ENCODE peak calls at places on chromosomes 4 and X, in five cellular contexts. E, T, Y, O and A are unnamed samples. For H3K4me1, the result is how much of the 10 kb centered on the place peaks cover.

GRCh38 chr4:40299126-40299525 is 36.0 kb upstream of the CHRNA9 start:
- DNase-seq in E (no peak), T (no peak), Y (no peak), O (no peak), A (no peak)

GRCh38 chrX:63930140-63930539 is 145.1 kb upstream of the ARHGEF9 start:
- DNase-seq in E (peak), T (no peak), Y (peak), O (no peak), A (no peak)

GRCh38 chrX:120456973-120457372 is 12.1 kb downstream of the LAMP2 start:
- DNase-seq in E (no peak), T (no peak), Y (no peak), O (peak), A (no peak)

GRCh38 chrX:104863466-104863865 is 297.5 kb downstream of the IL1RAPL2 start:
- DNase-seq in E (no peak), T (no peak), Y (no peak), O (no peak), A (no peak)

GRCh38 chr4:38563703-38564490 is 100.1 kb upstream of the KLF3 start:
- DNase-seq in E (no peak), T (no peak), Y (no peak), O (no peak), A (peak)

GRCh38 chrX:38985375-38985774 is 184.1 kb downstream of the MID1IP1 start:
- DNase-seq in E (no peak), T (peak), Y (peak), O (peak), A (no peak)

GRCh38 chr4:56505269-56506109 is at the start of gene ARL9:
- DNase-seq in E (peak), T (peak), Y (peak), O (no peak), A (peak)

GRCh38 chr4:121706595-121707021 is 9.8 kb upstream of the ANXA5 start:
- DNase-seq in E (no peak), T (no peak), Y (no peak), O (no peak), A (no peak)

GRCh38 chr4:8267077-8267476 is 2.5 kb upstream of the HTRA3 start:
- DNase-seq in E (peak), T (peak), Y (peak), O (peak), A (peak)

GRCh38 chr4:149738156-149738555 is 77.5 kb downstream of the IQCM start:
- DNase-seq in E (no peak), T (no peak), Y (no peak), O (no peak), A (no peak)

GRCh38 chrX:151396827-151397740 is at the start of gene VMA21:
- DNase-seq in E (peak), T (peak), Y (peak), O (peak), A (peak)

GRCh38 chrX:143788265-143788664 is 67.7 kb upstream of the SPANXN2 start:
- DNase-seq in E (no peak), T (no peak), Y (peak), O (peak), A (no peak)

GRCh38 chr4:143083811-143084472 is 100.8 kb upstream of the USP38 start:
- DNase-seq in E (no peak), T (no peak), Y (no peak), O (no peak), A (no peak)

GRCh38 chr4:172543249-172543648 is 625.4 kb upstream of the GALNT7 start:
- DNase-seq in E (no peak), T (no peak), Y (no peak), O (no peak), A (no peak)

GRCh38 chr4:37389967-37390580 is 145.5 kb downstream of the NWD2 start:
- DNase-seq in E (peak), T (peak), Y (peak), O (peak), A (peak)

GRCh38 chrX:24718771-24719170 is 25.1 kb downstream of the POLA1 start:
- DNase-seq in E (no peak), T (no peak), Y (no peak), O (no peak), A (no peak)

GRCh38 chrX:10832103-10832502 is 211.7 kb upstream of the MID1 start:
- DNase-seq in E (no peak), T (no peak), Y (no peak), O (no peak), A (no peak)

GRCh38 chr4:78747328-78747946 is 28.7 kb upstream of the BMP2K start:
- DNase-seq in E (no peak), T (peak), Y (no peak), O (no peak), A (no peak)

DNA sequence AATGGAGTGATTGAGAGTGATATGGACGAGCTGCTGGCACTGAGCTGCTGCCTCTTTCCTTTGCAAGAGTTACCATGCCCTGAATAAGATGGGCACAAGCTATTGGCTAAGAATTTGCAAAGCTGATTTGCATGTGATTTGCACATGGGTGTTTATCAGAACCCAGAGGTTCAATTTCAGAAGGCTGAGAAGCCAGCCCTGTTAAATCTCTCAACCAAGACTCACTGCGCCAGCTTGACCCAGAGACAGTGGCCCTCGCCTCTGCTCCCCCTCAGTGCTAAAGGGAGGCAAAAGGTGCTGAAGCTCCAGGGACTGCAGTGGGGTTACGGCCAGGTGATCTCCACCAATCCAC is 701 bp downstream of the ARHGAP4 start:
- DNase-seq in E (no peak), T (no peak), Y (no peak), O (no peak), A (no peak)
- TF ChIP-seq POLR2A in E (no peak), T (no peak), Y (no peak), O (no peak), A (no peak)

GRCh38 chr4:184347251-184348239 is 126.8 kb downstream of the IRF2 start:
- DNase-seq in E (peak), T (peak), Y (peak), O (peak), A (peak)
- H3K4me3 ChIP-seq in E (no peak), T (no peak), Y (no peak), O (no peak), A (no peak)

DNA sequence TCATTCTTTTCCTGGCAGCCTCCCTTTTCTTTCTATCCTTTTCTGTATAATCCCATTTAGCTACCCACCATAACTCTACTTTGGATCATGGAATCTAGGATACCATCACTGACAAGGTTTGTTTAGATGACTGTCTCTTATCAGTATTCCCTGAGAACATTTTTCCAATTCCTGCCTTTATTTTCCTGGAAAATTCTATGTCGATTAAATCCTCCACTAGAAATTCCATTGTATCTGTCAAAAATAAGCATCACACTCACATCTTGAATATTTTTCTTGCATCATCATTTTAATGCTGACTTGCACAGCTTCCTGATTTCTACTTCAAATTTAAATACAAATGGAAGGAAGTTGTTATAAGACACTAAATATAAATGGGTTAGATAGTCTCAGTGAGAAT is 20.2 kb downstream of the TRIM2 start:
- DNase-seq in E (no peak), T (no peak), Y (no peak), O (no peak), A (no peak)
- H3K4me1 ChIP-seq in E (under half), T (under half), Y (under half), O (under half), A (half or more)

GRCh38 chrX:47651043-47651905 is 911 bp upstream of the ELK1 start:
- DNase-seq in E (no peak), T (no peak), Y (no peak), O (no peak), A (no peak)
- TF ChIP-seq POLR2A in E (no peak), T (no peak), Y (no peak), O (peak), A (peak)

DNA sequence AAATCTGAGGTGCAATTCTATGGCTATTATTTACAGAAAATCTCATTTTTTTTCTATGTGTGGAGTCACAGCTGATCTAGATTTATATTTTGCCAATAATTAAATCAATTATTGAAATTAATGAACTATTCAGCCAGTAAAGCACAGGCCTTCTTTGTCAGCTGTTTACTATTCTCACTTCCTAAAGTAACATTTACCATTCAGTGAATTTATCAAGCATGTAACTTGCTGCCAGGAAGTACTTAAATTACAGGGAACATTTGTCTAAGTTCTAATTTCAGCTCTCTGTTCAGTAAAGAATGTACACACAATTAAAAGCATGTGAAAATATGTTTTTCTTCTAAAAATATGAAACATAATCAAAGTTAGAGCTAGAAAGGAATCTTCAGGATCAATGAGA is 79.3 kb downstream of the DTHD1 start:
- DNase-seq in E (no peak), T (no peak), Y (no peak), O (no peak), A (no peak)
- H3K4me3 ChIP-seq in E (no peak), T (no peak), Y (no peak), O (no peak), A (no peak)

GRCh38 chrX:19814778-19815177 is 72.6 kb downstream of the SH3KBP1 start:
- DNase-seq in E (no peak), T (no peak), Y (no peak), O (no peak), A (no peak)

GRCh38 chrX:19811807-19812604 is 75.4 kb downstream of the SH3KBP1 start:
- DNase-seq in E (no peak), T (no peak), Y (no peak), O (no peak), A (no peak)

GRCh38 chrX:19810809-19811208 is 76.6 kb downstream of the SH3KBP1 start:
- DNase-seq in E (no peak), T (no peak), Y (no peak), O (no peak), A (no peak)

GRCh38 chrX:19810370-19810769 is 77.0 kb downstream of the SH3KBP1 start:
- DNase-seq in E (no peak), T (no peak), Y (no peak), O (no peak), A (no peak)

GRCh38 chrX:19814240-19814639 is 73.2 kb downstream of the SH3KBP1 start:
- DNase-seq in E (no peak), T (no peak), Y (peak), O (peak), A (no peak)
- H3K4me1 ChIP-seq in E (under half), T (under half), Y (under half), O (under half), A (under half)

GRCh38 chrX:103254171-103254824 is 657 bp downstream of the TCEAL8 start:
- DNase-seq in E (peak), T (peak), Y (peak), O (peak), A (peak)
- TF ChIP-seq POLR2A in E (no peak), T (no peak), Y (no peak), O (no peak), A (no peak)

GRCh38 chrX:114774691-114775090 is 190.8 kb downstream of the HTR2C start:
- DNase-seq in E (no peak), T (no peak), Y (no peak), O (no peak), A (no peak)
- H3K4me3 ChIP-seq in E (no peak), T (no peak), Y (no peak), O (no peak), A (no peak)